ENCODE peak calls at places on chromosomes 12 and 14, in eight cellular contexts. One of them, this sample, is unnamed.

GRCh38 chr14:59395672-59396071 is 69.5 kb downstream of the GPR135 start:
- DNase-seq in HS-27A: no peak
- DNase-seq in right cardiac atrium: no peak
- DNase-seq in GM12892: no peak
- DNase-seq in NCI-H1417 treated with DMSO at 0.1 percent for 48 hours: no peak
- DNase-seq in astrocyte of the spinal cord: no peak
- DNase-seq in H7: peak; percentile 50
- DNase-seq in retina: no peak
- DNase-seq in this sample: no peak

GRCh38 chr12:47850153-47851084 is 30.7 kb upstream of the HDAC7 start:
- DNase-seq in H7: peak; percentile 70
- DNase-seq in astrocyte of the spinal cord: no peak
- DNase-seq in GM12892: no peak
- DNase-seq in right cardiac atrium: no peak
- DNase-seq in HS-27A: no peak
- DNase-seq in retina: no peak
- DNase-seq in NCI-H1417 treated with DMSO at 0.1 percent for 48 hours: no peak
- DNase-seq in this sample: no peak

GRCh38 chr14:28468191-28469151 is 298.1 kb upstream of the FOXG1 start:
- DNase-seq in NCI-H1417 treated with DMSO at 0.1 percent for 48 hours: no peak
- DNase-seq in astrocyte of the spinal cord: no peak
- DNase-seq in HS-27A: peak; percentile 5
- DNase-seq in retina: no peak
- DNase-seq in H7: no peak
- DNase-seq in GM12892: no peak
- DNase-seq in right cardiac atrium: peak; percentile 30
- DNase-seq in this sample: no peak

GRCh38 chr12:69936214-69936731 is 111.2 kb downstream of the MYRFL start:
- DNase-seq in HS-27A: no peak
- DNase-seq in H7: peak; percentile 65
- DNase-seq in retina: no peak
- DNase-seq in GM12892: no peak
- DNase-seq in NCI-H1417 treated with DMSO at 0.1 percent for 48 hours: no peak
- DNase-seq in astrocyte of the spinal cord: no peak
- DNase-seq in right cardiac atrium: no peak
- DNase-seq in this sample: no peak

GRCh38 chr12:50060120-50060468 is 2.7 kb downstream of the ASIC1 start:
- DNase-seq in retina: no peak
- DNase-seq in GM12892: no peak
- DNase-seq in astrocyte of the spinal cord: no peak
- DNase-seq in HS-27A: no peak
- DNase-seq in right cardiac atrium: peak; percentile 21
- DNase-seq in NCI-H1417 treated with DMSO at 0.1 percent for 48 hours: no peak
- DNase-seq in H7: no peak
- DNase-seq in this sample: no peak

GRCh38 chr12:116238149-116238548 is 39.3 kb downstream of the MED13L start:
- DNase-seq in retina: no peak
- DNase-seq in GM12892: no peak
- DNase-seq in HS-27A: no peak
- DNase-seq in H7: no peak
- DNase-seq in right cardiac atrium: no peak
- DNase-seq in astrocyte of the spinal cord: no peak
- DNase-seq in NCI-H1417 treated with DMSO at 0.1 percent for 48 hours: no peak
- DNase-seq in this sample: no peak

GRCh38 chr12:48810817-48811453 is 7.4 kb upstream of the CACNB3 start:
- DNase-seq in HS-27A: no peak
- DNase-seq in retina: peak; percentile 36
- DNase-seq in H7: no peak
- DNase-seq in GM12892: no peak
- DNase-seq in right cardiac atrium: no peak
- DNase-seq in astrocyte of the spinal cord: peak; percentile 70
- DNase-seq in NCI-H1417 treated with DMSO at 0.1 percent for 48 hours: no peak
- DNase-seq in this sample: no peak

GRCh38 chr14:62614117-62614516 is 431.1 kb downstream of the KCNH5 start:
- DNase-seq in NCI-H1417 treated with DMSO at 0.1 percent for 48 hours: no peak
- DNase-seq in retina: no peak
- DNase-seq in HS-27A: no peak
- DNase-seq in right cardiac atrium: no peak
- DNase-seq in astrocyte of the spinal cord: no peak
- DNase-seq in H7: no peak
- DNase-seq in GM12892: no peak
- DNase-seq in this sample: no peak

GRCh38 chr12:130121246-130122005 is 40.8 kb upstream of the FZD10 start:
- DNase-seq in astrocyte of the spinal cord: no peak
- DNase-seq in retina: no peak
- DNase-seq in HS-27A: no peak
- DNase-seq in GM12892: no peak
- DNase-seq in H7: no peak
- DNase-seq in right cardiac atrium: no peak
- DNase-seq in NCI-H1417 treated with DMSO at 0.1 percent for 48 hours: no peak
- DNase-seq in this sample: no peak

GRCh38 chr12:87320724-87321123 is 708.5 kb downstream of the C12orf50 start:
- DNase-seq in GM12892: no peak
- DNase-seq in right cardiac atrium: no peak
- DNase-seq in H7: no peak
- DNase-seq in retina: no peak
- DNase-seq in astrocyte of the spinal cord: no peak
- DNase-seq in NCI-H1417 treated with DMSO at 0.1 percent for 48 hours: no peak
- DNase-seq in HS-27A: no peak
- DNase-seq in this sample: no peak

GRCh38 chr12:24012528-24012927 is 63.1 kb upstream of the SOX5 start:
- DNase-seq in astrocyte of the spinal cord: peak; percentile 30
- DNase-seq in H7: no peak
- DNase-seq in right cardiac atrium: no peak
- DNase-seq in HS-27A: no peak
- DNase-seq in GM12892: no peak
- DNase-seq in NCI-H1417 treated with DMSO at 0.1 percent for 48 hours: no peak
- DNase-seq in retina: no peak
- DNase-seq in this sample: no peak

GRCh38 chr12:126397071-126397571 is 1331.9 kb downstream of the AACS start:
- DNase-seq in retina: peak; percentile 46
- DNase-seq in right cardiac atrium: no peak
- DNase-seq in NCI-H1417 treated with DMSO at 0.1 percent for 48 hours: no peak
- DNase-seq in astrocyte of the spinal cord: peak; percentile 45
- DNase-seq in HS-27A: no peak
- DNase-seq in H7: no peak
- DNase-seq in GM12892: no peak
- DNase-seq in this sample: no peak

GRCh38 chr12:4355843-4356327 is 23.6 kb downstream of the FGF23 start:
- DNase-seq in right cardiac atrium: no peak
- DNase-seq in HS-27A: peak; percentile 38
- DNase-seq in H7: peak; percentile 64
- DNase-seq in NCI-H1417 treated with DMSO at 0.1 percent for 48 hours: no peak
- DNase-seq in astrocyte of the spinal cord: peak; percentile 15
- DNase-seq in GM12892: no peak
- DNase-seq in retina: peak; percentile 31
- DNase-seq in this sample: peak; percentile 63

GRCh38 chr14:88983755-88984154 is 159.3 kb downstream of the TTC8 start:
- DNase-seq in right cardiac atrium: no peak
- DNase-seq in GM12892: no peak
- DNase-seq in HS-27A: peak; percentile 46
- DNase-seq in astrocyte of the spinal cord: peak; percentile 89
- DNase-seq in retina: no peak
- DNase-seq in NCI-H1417 treated with DMSO at 0.1 percent for 48 hours: no peak
- DNase-seq in H7: no peak
- DNase-seq in this sample: peak; percentile 81

GRCh38 chr14:101132051-101132541 is 228.6 kb upstream of the RTL1 start:
- DNase-seq in NCI-H1417 treated with DMSO at 0.1 percent for 48 hours: no peak
- DNase-seq in GM12892: no peak
- DNase-seq in right cardiac atrium: no peak
- DNase-seq in HS-27A: no peak
- DNase-seq in H7: peak; percentile 27
- DNase-seq in retina: no peak
- DNase-seq in astrocyte of the spinal cord: no peak
- DNase-seq in this sample: no peak

GRCh38 chr12:104433061-104433460 is 23.7 kb upstream of the CHST11 start:
- DNase-seq in retina: no peak
- DNase-seq in HS-27A: no peak
- DNase-seq in NCI-H1417 treated with DMSO at 0.1 percent for 48 hours: no peak
- DNase-seq in right cardiac atrium: no peak
- DNase-seq in astrocyte of the spinal cord: no peak
- DNase-seq in GM12892: no peak
- DNase-seq in H7: no peak
- DNase-seq in this sample: no peak

GRCh38 chr14:50001999-50002925 is 109.4 kb downstream of the ARF6 start:
- DNase-seq in right cardiac atrium: no peak
- DNase-seq in NCI-H1417 treated with DMSO at 0.1 percent for 48 hours: no peak
- DNase-seq in GM12892: no peak
- DNase-seq in retina: peak; percentile 11
- DNase-seq in astrocyte of the spinal cord: no peak
- DNase-seq in H7: peak; percentile 32
- DNase-seq in HS-27A: peak; percentile 70
- DNase-seq in this sample: no peak

GRCh38 chr12:57845478-57846284 is 848 bp downstream of the CTDSP2 start:
- DNase-seq in astrocyte of the spinal cord: peak; percentile 35
- DNase-seq in HS-27A: peak; percentile 29
- DNase-seq in GM12892: peak; percentile 57
- DNase-seq in NCI-H1417 treated with DMSO at 0.1 percent for 48 hours: no peak
- DNase-seq in right cardiac atrium: peak; percentile 93
- DNase-seq in retina: peak; percentile 85
- DNase-seq in H7: peak; percentile 89
- DNase-seq in this sample: peak; percentile 84

GRCh38 chr12:65877836-65878235 is 53.6 kb downstream of the HMGA2 start:
- DNase-seq in H7: no peak
- DNase-seq in astrocyte of the spinal cord: no peak
- DNase-seq in NCI-H1417 treated with DMSO at 0.1 percent for 48 hours: no peak
- DNase-seq in GM12892: no peak
- DNase-seq in right cardiac atrium: no peak
- DNase-seq in HS-27A: no peak
- DNase-seq in retina: no peak
- DNase-seq in this sample: no peak

GRCh38 chr14:90576981-90577660 is 180.3 kb downstream of the CALM1 start:
- DNase-seq in NCI-H1417 treated with DMSO at 0.1 percent for 48 hours: no peak
- DNase-seq in right cardiac atrium: no peak
- DNase-seq in astrocyte of the spinal cord: no peak
- DNase-seq in retina: no peak
- DNase-seq in H7: no peak
- DNase-seq in HS-27A: no peak
- DNase-seq in GM12892: no peak
- DNase-seq in this sample: no peak

GRCh38 chr12:39138268-39138667 is 232.9 kb upstream of the CPNE8 start:
- DNase-seq in NCI-H1417 treated with DMSO at 0.1 percent for 48 hours: no peak
- DNase-seq in GM12892: no peak
- DNase-seq in right cardiac atrium: no peak
- DNase-seq in astrocyte of the spinal cord: no peak
- DNase-seq in retina: peak; percentile 10
- DNase-seq in H7: no peak
- DNase-seq in HS-27A: no peak
- DNase-seq in this sample: no peak

GRCh38 chr12:3032770-3033537 is 44.2 kb upstream of the TSPAN9 start:
- DNase-seq in HS-27A: no peak
- DNase-seq in H7: peak; percentile 57
- DNase-seq in right cardiac atrium: no peak
- DNase-seq in NCI-H1417 treated with DMSO at 0.1 percent for 48 hours: no peak
- DNase-seq in retina: peak; percentile 41
- DNase-seq in GM12892: no peak
- DNase-seq in astrocyte of the spinal cord: no peak
- DNase-seq in this sample: no peak